ENCODE peak calls at places on chromosomes 1 and 21, in eight cellular contexts. One of them, this sample, is unnamed.

GRCh38 chr1:184801503-184801902 is 46.8 kb upstream of the EDEM3 start:
- DNase-seq in Panc1: no peak
- DNase-seq in HepG2: no peak
- DNase-seq in GM23338: no peak
- DNase-seq in HCT116: no peak
- DNase-seq in SK-N-SH: no peak
- DNase-seq in K562: no peak
- DNase-seq in GM12878: no peak
- DNase-seq in this sample: no peak

GRCh38 chr1:69585666-69586065 is 17.9 kb downstream of the LRRC7 start:
- DNase-seq in K562: no peak
- DNase-seq in GM23338: no peak
- DNase-seq in GM12878: no peak
- DNase-seq in HepG2: no peak
- DNase-seq in Panc1: no peak
- DNase-seq in HCT116: no peak
- DNase-seq in SK-N-SH: no peak
- DNase-seq in this sample: no peak

GRCh38 chr1:91325456-91325855 is 79.2 kb downstream of the HFM1 start:
- DNase-seq in HCT116: no peak
- DNase-seq in GM23338: no peak
- DNase-seq in SK-N-SH: no peak
- DNase-seq in GM12878: no peak
- DNase-seq in K562: no peak
- DNase-seq in HepG2: no peak
- DNase-seq in Panc1: no peak
- DNase-seq in this sample: no peak

GRCh38 chr1:95068956-95069710 is 3.6 kb downstream of the ALG14 start:
- DNase-seq in Panc1: no peak
- DNase-seq in GM23338: no peak
- DNase-seq in GM12878: no peak
- DNase-seq in SK-N-SH: no peak
- DNase-seq in HCT116: no peak
- DNase-seq in HepG2: peak; percentile 89
- DNase-seq in K562: no peak
- DNase-seq in this sample: no peak

GRCh38 chr21:28936721-28937120 is 56.0 kb downstream of the LTN1 start:
- DNase-seq in SK-N-SH: no peak
- DNase-seq in Panc1: no peak
- DNase-seq in GM23338: no peak
- DNase-seq in GM12878: no peak
- DNase-seq in HCT116: no peak
- DNase-seq in K562: no peak
- DNase-seq in HepG2: no peak
- DNase-seq in this sample: no peak

GRCh38 chr1:57278558-57278957 is 145.3 kb downstream of the DAB1 start:
- DNase-seq in Panc1: no peak
- DNase-seq in GM12878: no peak
- DNase-seq in HCT116: no peak
- DNase-seq in SK-N-SH: no peak
- DNase-seq in HepG2: peak; percentile 41
- DNase-seq in K562: no peak
- DNase-seq in GM23338: no peak
- DNase-seq in this sample: no peak

GRCh38 chr1:83508485-83509151 is 490.3 kb downstream of the TTLL7 start:
- DNase-seq in HCT116: no peak
- DNase-seq in Panc1: no peak
- DNase-seq in K562: no peak
- DNase-seq in GM23338: peak; percentile 1
- DNase-seq in HepG2: no peak
- DNase-seq in SK-N-SH: no peak
- DNase-seq in GM12878: peak; percentile 78
- DNase-seq in this sample: no peak

GRCh38 chr1:158035976-158036583 is 42.6 kb downstream of the KIRREL1 start:
- DNase-seq in GM23338: peak; percentile 73
- DNase-seq in K562: no peak
- DNase-seq in GM12878: no peak
- DNase-seq in HepG2: peak; percentile 5
- DNase-seq in Panc1: no peak
- DNase-seq in SK-N-SH: peak; percentile 15
- DNase-seq in HCT116: peak; percentile 28
- DNase-seq in this sample: peak; percentile 10

GRCh38 chr1:211734791-211735190 is 59.4 kb upstream of the NEK2 start:
- DNase-seq in Panc1: no peak
- DNase-seq in HCT116: no peak
- DNase-seq in GM12878: no peak
- DNase-seq in HepG2: no peak
- DNase-seq in SK-N-SH: no peak
- DNase-seq in GM23338: no peak
- DNase-seq in K562: no peak
- DNase-seq in this sample: no peak

GRCh38 chr1:201562257-201562656 is 23.3 kb downstream of the NAV1 start:
- DNase-seq in HCT116: no peak
- DNase-seq in HepG2: no peak
- DNase-seq in SK-N-SH: peak; percentile 88
- DNase-seq in GM23338: no peak
- DNase-seq in GM12878: no peak
- DNase-seq in Panc1: no peak
- DNase-seq in K562: no peak
- DNase-seq in this sample: no peak

GRCh38 chr21:34887729-34888568 is 161.2 kb downstream of the RUNX1 start:
- DNase-seq in K562: peak; percentile 85
- DNase-seq in Panc1: peak; percentile 78
- DNase-seq in HepG2: peak; percentile 63
- DNase-seq in HCT116: no peak
- DNase-seq in GM23338: peak; percentile 35
- DNase-seq in SK-N-SH: peak; percentile 63
- DNase-seq in GM12878: no peak
- DNase-seq in this sample: peak; percentile 74

GRCh38 chr1:156434976-156435550 is 65.5 kb downstream of the MEF2D start:
- DNase-seq in K562: no peak
- DNase-seq in Panc1: no peak
- DNase-seq in GM23338: peak; percentile 44
- DNase-seq in HCT116: no peak
- DNase-seq in GM12878: no peak
- DNase-seq in SK-N-SH: no peak
- DNase-seq in HepG2: no peak
- DNase-seq in this sample: no peak

GRCh38 chr1:54199151-54199764 is 572 bp downstream of the CYB5RL start:
- DNase-seq in SK-N-SH: no peak
- DNase-seq in HepG2: peak; percentile 8
- DNase-seq in K562: no peak
- DNase-seq in GM12878: no peak
- DNase-seq in HCT116: no peak
- DNase-seq in GM23338: peak; percentile 41
- DNase-seq in Panc1: no peak
- DNase-seq in this sample: no peak

GRCh38 chr1:65319141-65319540 is 9.8 kb downstream of the DNAJC6 start:
- DNase-seq in K562: no peak
- DNase-seq in GM12878: no peak
- DNase-seq in Panc1: no peak
- DNase-seq in SK-N-SH: peak; percentile 12
- DNase-seq in HCT116: no peak
- DNase-seq in GM23338: no peak
- DNase-seq in HepG2: no peak
- DNase-seq in this sample: no peak

GRCh38 chr1:42825058-42825851 is 8.1 kb upstream of the SVBP start:
- DNase-seq in HepG2: no peak
- DNase-seq in GM12878: no peak
- DNase-seq in SK-N-SH: peak; percentile 20
- DNase-seq in HCT116: no peak
- DNase-seq in Panc1: no peak
- DNase-seq in GM23338: no peak
- DNase-seq in K562: peak; percentile 95
- DNase-seq in this sample: no peak
- TF ChIP-seq REST in HepG2: no peak
- TF ChIP-seq REST in GM12878: no peak
- TF ChIP-seq REST in SK-N-SH: no peak
- TF ChIP-seq REST in HCT116: no peak
- TF ChIP-seq REST in Panc1: no peak
- TF ChIP-seq REST in GM23338: no peak
- TF ChIP-seq REST in K562: peak; percentile 18
- TF ChIP-seq REST in this sample: no peak

GRCh38 chr1:235410467-235410866 is 43.2 kb downstream of the TBCE start:
- DNase-seq in Panc1: no peak
- DNase-seq in GM12878: no peak
- DNase-seq in K562: no peak
- DNase-seq in HepG2: no peak
- DNase-seq in SK-N-SH: no peak
- DNase-seq in GM23338: no peak
- DNase-seq in HCT116: no peak
- DNase-seq in this sample: no peak

GRCh38 chr1:235416662-235417049 is 49.4 kb downstream of the TBCE start:
- DNase-seq in GM12878: no peak
- DNase-seq in HepG2: no peak
- DNase-seq in HCT116: no peak
- DNase-seq in K562: no peak
- DNase-seq in Panc1: no peak
- DNase-seq in GM23338: no peak
- DNase-seq in SK-N-SH: no peak
- DNase-seq in this sample: no peak

GRCh38 chr1:235417101-235417697 is 50.0 kb downstream of the TBCE start:
- DNase-seq in K562: peak; percentile 74
- DNase-seq in GM23338: peak; percentile 74
- DNase-seq in GM12878: peak; percentile 34
- DNase-seq in SK-N-SH: peak; percentile 75
- DNase-seq in Panc1: peak; percentile 71
- DNase-seq in HCT116: no peak
- DNase-seq in HepG2: peak; percentile 60
- DNase-seq in this sample: peak; percentile 55

GRCh38 chr1:235411489-235412486 is 44.6 kb downstream of the TBCE start:
- DNase-seq in Panc1: no peak
- DNase-seq in GM12878: no peak
- DNase-seq in GM23338: peak; percentile 23
- DNase-seq in HCT116: no peak
- DNase-seq in HepG2: peak; percentile 80
- DNase-seq in SK-N-SH: no peak
- DNase-seq in K562: no peak
- DNase-seq in this sample: no peak

GRCh38 chr1:235415008-235415904 is 48.0 kb downstream of the TBCE start:
- DNase-seq in Panc1: no peak
- DNase-seq in HCT116: peak; percentile 59
- DNase-seq in HepG2: peak; percentile 80
- DNase-seq in GM23338: peak; percentile 87
- DNase-seq in K562: peak; percentile 74
- DNase-seq in SK-N-SH: peak; percentile 73
- DNase-seq in GM12878: peak; percentile 15
- DNase-seq in this sample: peak; percentile 77
- H3K27ac ChIP-seq in Panc1: peak overlapping the region; percentile 83
- H3K27ac ChIP-seq in HCT116: no peak overlapping the region
- H3K27ac ChIP-seq in HepG2: peak overlapping the region; percentile 51
- H3K27ac ChIP-seq in GM23338: no peak overlapping the region
- H3K27ac ChIP-seq in K562: no peak overlapping the region
- H3K27ac ChIP-seq in SK-N-SH: no peak overlapping the region
- H3K27ac ChIP-seq in GM12878: no peak overlapping the region
- H3K27ac ChIP-seq in this sample: no peak overlapping the region

DNA sequence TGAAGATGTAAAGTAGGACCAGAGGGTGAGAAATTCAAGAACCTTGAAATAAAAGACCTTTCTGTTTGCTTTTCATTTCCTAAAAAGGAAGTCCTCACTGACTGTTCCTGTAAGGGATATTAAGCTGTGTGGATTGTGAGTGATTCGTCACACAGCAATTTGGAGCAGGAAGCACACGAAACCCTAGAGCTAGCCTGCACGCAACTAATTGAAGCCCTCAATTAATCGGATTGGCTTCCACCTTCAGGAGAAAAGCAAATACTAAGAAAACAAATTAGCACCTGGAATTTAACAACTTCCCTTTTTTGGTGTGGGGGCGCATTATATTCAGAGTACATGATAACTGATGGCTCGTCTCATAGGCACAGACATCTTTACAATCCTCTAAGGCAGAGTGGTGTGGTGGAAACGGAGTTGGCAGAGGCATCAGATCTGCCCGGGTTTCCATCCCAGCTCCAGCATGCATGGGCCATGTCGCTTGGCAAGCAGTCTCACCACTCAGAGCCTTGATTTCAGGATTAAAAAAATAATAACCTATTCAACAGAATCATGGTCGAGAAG is 95.2 kb downstream of the KCNJ15 start:
- DNase-seq in SK-N-SH: no peak
- DNase-seq in GM12878: no peak
- DNase-seq in HepG2: no peak
- DNase-seq in HCT116: no peak
- DNase-seq in GM23338: peak; percentile 45
- DNase-seq in K562: no peak
- DNase-seq in Panc1: no peak
- DNase-seq in this sample: no peak
- TF ChIP-seq POLR2AphosphoS5 in SK-N-SH: no peak
- TF ChIP-seq POLR2AphosphoS5 in GM12878: no peak
- TF ChIP-seq POLR2AphosphoS5 in HepG2: no peak
- TF ChIP-seq POLR2AphosphoS5 in HCT116: no peak
- TF ChIP-seq POLR2AphosphoS5 in GM23338: no peak
- TF ChIP-seq POLR2AphosphoS5 in K562: no peak
- TF ChIP-seq POLR2AphosphoS5 in Panc1: no peak
- TF ChIP-seq POLR2AphosphoS5 in this sample: no peak

DNA sequence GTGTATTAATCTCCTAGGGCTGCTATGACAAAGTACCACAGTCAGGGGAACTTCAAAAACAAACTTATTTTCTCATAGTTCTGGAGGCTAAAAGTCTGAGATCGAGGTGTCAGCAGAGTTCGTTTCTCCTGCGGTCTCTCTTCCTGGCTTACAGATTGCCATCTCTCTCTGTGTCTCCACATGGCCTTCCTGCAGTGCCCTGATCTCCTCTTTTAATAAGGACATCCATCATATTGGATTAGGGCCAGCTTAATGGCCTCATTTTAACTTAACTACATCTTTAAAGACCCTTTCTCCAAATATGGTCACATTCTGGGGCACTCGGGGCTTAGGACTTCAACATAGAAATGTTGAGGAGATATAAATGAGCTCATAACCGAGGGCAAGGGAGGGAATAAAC is 12.2 kb downstream of the C1orf74 start:
- DNase-seq in GM12878: no peak
- DNase-seq in SK-N-SH: peak; percentile 53
- DNase-seq in HepG2: no peak
- DNase-seq in Panc1: no peak
- DNase-seq in K562: no peak
- DNase-seq in HCT116: no peak
- DNase-seq in GM23338: no peak
- DNase-seq in this sample: no peak
- TF ChIP-seq REST in GM12878: no peak
- TF ChIP-seq REST in SK-N-SH: no peak
- TF ChIP-seq REST in HepG2: no peak
- TF ChIP-seq REST in Panc1: no peak
- TF ChIP-seq REST in K562: no peak
- TF ChIP-seq REST in HCT116: no peak
- TF ChIP-seq REST in GM23338: no peak
- TF ChIP-seq REST in this sample: no peak

DNA sequence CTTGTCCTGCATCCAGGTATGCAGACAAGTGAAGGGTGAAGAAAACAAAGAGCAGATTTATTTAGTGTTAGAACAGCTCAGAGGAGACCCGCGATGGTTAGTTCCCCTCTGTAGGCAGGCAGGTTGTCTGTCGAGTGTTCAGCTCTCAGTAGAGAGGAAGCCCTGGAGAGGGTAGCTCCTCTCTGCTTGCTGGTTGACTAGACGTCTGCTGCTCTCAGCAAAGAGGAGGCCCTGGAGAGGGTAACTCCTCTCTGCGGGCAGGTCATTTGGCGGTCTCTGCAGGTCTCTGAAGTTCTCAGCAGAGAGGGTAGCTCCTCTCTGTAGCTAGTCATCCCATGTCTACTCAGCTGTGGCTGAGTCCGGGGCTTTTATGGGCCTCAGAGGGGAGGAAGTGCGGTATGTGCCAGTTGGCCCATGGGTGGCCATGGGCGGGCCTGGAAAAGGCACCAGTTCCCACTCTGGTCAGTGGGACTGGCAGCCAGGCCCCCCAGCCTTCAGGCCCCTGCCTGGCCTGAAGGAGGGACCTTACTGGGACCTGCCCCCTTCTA is 13.4 kb downstream of the ZBTB40 start:
- DNase-seq in HCT116: no peak
- DNase-seq in HepG2: no peak
- DNase-seq in GM23338: no peak
- DNase-seq in K562: no peak
- DNase-seq in Panc1: no peak
- DNase-seq in GM12878: no peak
- DNase-seq in SK-N-SH: no peak
- DNase-seq in this sample: no peak
- H3K27ac ChIP-seq in HCT116: no peak overlapping the region
- H3K27ac ChIP-seq in HepG2: no peak overlapping the region
- H3K27ac ChIP-seq in GM23338: no peak overlapping the region
- H3K27ac ChIP-seq in K562: no peak overlapping the region
- H3K27ac ChIP-seq in Panc1: no peak overlapping the region
- H3K27ac ChIP-seq in GM12878: no peak overlapping the region
- H3K27ac ChIP-seq in SK-N-SH: no peak overlapping the region
- H3K27ac ChIP-seq in this sample: no peak overlapping the region